ENCODE peak calls at places on chromosomes 5 and 9, in five cellular contexts. F is MCF 10A, W is tibial nerve, O is dorsolateral prefrontal cortex, C is A549. D is an unnamed sample.

GRCh38 chr5:111415053-111415452 is 97.3 kb downstream of the STARD4 start:
- DNase-seq in O (no peak), C (no peak), F (no peak), W (no peak), D (no peak)

GRCh38 chr9:112527959-112528358 is 41.3 kb downstream of the KIAA1958 start:
- DNase-seq in O (no peak), C (no peak), F (no peak), W (no peak), D (no peak)

GRCh38 chr9:137150485-137151060 is 11.6 kb downstream of the GRIN1 start:
- DNase-seq in O (no peak), F (peak), C (peak), W (no peak), D (peak)

GRCh38 chr9:69195681-69196080 is 21.6 kb downstream of the TJP2 start:
- DNase-seq in O (peak), W (no peak), C (no peak), F (no peak), D (no peak)

GRCh38 chr5:82794876-82795275 is 282.3 kb downstream of the TMEM167A start:
- DNase-seq in F (no peak), W (no peak), O (no peak), C (no peak), D (no peak)

GRCh38 chr5:44835693-44836092 is 26.9 kb downstream of the MRPS30 start:
- DNase-seq in C (no peak), F (no peak), O (no peak), W (no peak), D (no peak)

GRCh38 chr9:114515528-114515927 is 10.3 kb upstream of the WHRN start:
- DNase-seq in O (no peak), C (no peak), F (no peak), W (no peak), D (no peak)

GRCh38 chr5:176360894-176361436 is 599 bp downstream of the KIAA1191 start:
- DNase-seq in O (no peak), C (no peak), F (peak), W (no peak), D (peak)

GRCh38 chr5:81803812-81804211 is 52.9 kb upstream of the SSBP2 start:
- DNase-seq in C (no peak), F (no peak), W (no peak), O (no peak), D (no peak)

GRCh38 chr5:149731332-149731616 is 1.2 kb downstream of the PPARGC1B start:
- DNase-seq in C (no peak), F (no peak), W (no peak), O (no peak), D (no peak)

GRCh38 chr5:150107909-150108447 is 21.6 kb upstream of the CSF1R start:
- DNase-seq in C (no peak), O (no peak), W (no peak), F (no peak), D (peak)

GRCh38 chr5:61245486-61245885 is 83.2 kb upstream of the SMIM15 start:
- DNase-seq in C (no peak), F (peak), W (no peak), O (no peak), D (peak)

GRCh38 chr5:61246768-61247307 is 84.6 kb upstream of the SMIM15 start:
- DNase-seq in C (no peak), W (no peak), F (no peak), O (no peak), D (no peak)

DNA sequence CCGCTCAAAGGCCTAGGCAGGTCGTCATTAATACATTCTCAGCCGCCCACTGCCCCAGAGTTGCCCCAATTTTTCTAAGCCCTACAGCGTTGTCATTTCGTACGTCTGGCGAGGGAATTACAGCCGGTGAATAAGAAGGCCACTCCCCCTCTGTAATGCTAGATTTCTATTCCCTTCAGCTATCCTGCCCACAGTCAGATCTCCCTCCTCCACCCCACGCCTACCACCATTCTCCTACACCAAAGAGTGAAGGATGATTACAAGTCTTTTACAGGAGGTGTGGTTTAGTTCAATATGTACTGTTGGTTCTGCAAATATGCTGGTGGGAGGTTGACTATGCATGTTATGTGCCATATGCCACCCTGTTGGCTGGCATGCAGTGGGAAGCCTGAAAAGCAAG is 83.7 kb upstream of the SMIM15 start:
- DNase-seq in F (no peak), W (no peak), C (peak), O (no peak), D (no peak)
- TF ChIP-seq CTCF in F (no peak), W (no peak), C (no peak), O (no peak), D (no peak)

DNA sequence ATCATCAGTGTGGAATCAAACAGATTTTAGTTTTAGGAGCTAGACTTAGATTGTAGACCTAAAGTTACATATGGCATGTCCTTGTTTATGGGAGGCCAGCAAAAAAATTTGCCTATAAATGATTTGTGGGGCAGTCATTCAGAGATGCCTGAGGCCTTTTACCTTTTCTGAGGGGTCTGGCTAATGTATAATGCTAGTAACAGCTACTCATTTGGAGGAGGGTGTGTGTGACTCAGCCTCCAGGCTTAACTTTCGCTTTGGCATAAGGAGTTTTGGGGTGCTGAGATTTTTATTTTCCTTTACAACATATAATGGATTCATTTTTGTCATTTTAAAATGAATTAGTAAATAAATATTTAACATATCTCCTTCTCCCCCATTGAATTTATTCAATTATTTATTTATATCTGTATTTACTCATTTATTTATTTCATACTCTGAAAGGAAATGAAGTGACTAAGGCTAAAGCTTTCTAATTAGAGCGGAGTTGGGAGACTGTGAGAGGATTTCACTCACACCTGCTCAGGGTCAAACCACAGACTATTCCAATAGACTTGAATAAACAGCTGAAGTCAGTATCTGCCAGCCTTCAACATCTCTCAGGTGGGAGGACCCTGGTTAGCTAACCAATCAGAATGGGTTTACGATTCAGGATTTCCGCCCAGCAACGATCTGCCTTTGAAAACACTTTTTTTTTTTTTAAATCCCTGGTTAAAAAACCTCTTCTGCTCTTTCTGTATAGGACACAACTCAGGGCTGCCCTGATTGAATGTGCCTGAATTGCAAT is 487.5 kb upstream of the SGCD start:
- DNase-seq in W (no peak), C (peak), O (no peak), F (no peak), D (no peak)
- TF ChIP-seq CTCF in W (no peak), C (no peak), O (no peak), F (no peak), D (no peak)

DNA sequence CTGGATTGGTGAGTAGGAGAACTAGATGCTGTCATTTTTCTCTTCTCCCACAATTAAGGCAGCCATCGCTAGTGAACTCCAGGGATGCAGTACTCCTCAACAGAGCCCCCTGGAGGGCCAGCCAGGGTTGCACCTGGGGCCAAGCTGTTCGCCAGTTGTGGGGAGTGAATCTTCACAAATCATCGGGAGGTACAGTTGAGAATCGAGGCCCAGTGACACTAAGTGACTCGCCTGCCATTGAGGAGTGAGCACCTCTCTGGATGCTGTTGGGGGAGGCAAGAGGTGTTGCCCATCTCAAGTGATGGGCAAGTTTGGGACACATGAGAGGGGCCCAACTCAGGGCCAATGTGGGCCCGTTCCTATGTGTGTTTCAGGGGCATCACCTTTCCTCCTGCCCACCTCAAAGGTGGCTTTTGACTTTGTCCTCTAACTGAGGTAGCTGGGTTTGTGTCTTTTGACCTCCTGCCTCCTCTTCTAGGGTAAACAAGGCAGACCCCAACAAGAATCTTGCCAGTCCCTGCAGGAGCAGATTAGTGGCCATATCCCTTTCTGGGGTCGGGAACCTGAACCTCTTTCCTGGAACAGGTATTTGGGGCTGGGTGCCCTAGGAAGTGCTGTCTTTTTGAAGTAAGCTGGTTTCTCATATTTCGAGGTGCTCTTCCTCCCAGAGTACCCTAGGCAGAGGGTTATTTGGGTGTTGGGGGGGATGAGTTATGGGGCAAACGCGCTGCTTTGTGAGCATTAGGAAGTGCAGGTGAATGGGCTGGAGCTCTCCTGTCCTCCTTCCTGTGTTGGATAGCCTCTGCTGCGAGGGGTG is 181.2 kb downstream of the MACROH2A1 start:
- DNase-seq in C (no peak), W (no peak), O (no peak), F (no peak), D (no peak)
- TF ChIP-seq CTCF in C (no peak), W (no peak), O (no peak), F (no peak), D (no peak)

GRCh38 chr5:53427965-53428364 is 52.5 kb upstream of the FST start:
- DNase-seq in C (no peak), F (no peak), O (no peak), W (no peak), D (no peak)

GRCh38 chr5:53429706-53430105 is 50.7 kb upstream of the FST start:
- DNase-seq in O (no peak), W (no peak), F (no peak), C (peak), D (peak)

GRCh38 chr5:53433036-53433435 is 47.4 kb upstream of the FST start:
- DNase-seq in C (no peak), O (no peak), F (no peak), W (no peak), D (no peak)

GRCh38 chr5:53431665-53432064 is 48.8 kb upstream of the FST start:
- DNase-seq in F (no peak), W (no peak), C (no peak), O (no peak), D (peak)

DNA sequence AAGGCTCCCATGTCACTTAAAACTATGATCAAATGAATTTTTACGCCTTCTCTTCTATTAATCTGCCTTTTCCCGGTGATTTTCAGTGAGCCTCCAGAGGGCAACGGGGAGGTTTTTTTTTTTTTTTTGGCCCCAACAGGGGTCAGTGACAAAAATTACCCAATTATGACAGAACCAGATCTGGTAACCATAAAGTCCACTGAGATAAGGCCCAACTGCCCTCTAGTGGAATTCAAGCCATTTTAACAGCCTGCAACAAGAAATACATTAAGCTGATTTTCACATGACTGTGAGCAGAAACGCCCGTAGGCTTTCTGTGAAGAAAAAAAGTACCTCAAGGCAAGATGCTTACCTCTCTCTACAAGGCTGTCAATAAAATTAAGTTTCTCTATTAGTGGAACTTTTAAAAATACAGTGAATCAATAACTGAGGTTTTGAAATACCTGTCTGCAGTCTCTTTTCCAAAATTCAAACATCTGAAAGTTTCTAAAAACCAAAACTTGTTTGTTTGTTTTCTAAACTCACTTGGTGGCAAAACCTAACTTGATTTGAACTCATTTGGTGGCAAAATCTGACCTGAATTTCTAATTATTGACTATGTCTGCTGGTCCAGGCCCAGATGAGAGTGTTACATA is 49.7 kb upstream of the FST start:
- DNase-seq in W (no peak), O (no peak), C (peak), F (peak), D (peak)
- TF ChIP-seq CTCF in W (no peak), O (peak), C (peak), F (peak), D (peak)

GRCh38 chr5:140108093-140109049 is 5.5 kb upstream of the PURA start:
- DNase-seq in O (no peak), W (no peak), C (no peak), F (peak), D (no peak)

GRCh38 chr5:140104100-140104499 is 9.8 kb upstream of the PURA start:
- DNase-seq in F (no peak), O (no peak), W (no peak), C (no peak), D (no peak)

GRCh38 chr5:140107312-140108092 is 6.4 kb upstream of the PURA start:
- DNase-seq in F (peak), W (peak), C (peak), O (peak), D (peak)

GRCh38 chr5:140106805-140107311 is 7.1 kb upstream of the PURA start:
- DNase-seq in C (no peak), O (no peak), W (no peak), F (no peak), D (no peak)

GRCh38 chr5:140106101-140106500 is 7.8 kb upstream of the PURA start:
- DNase-seq in O (no peak), W (no peak), C (no peak), F (no peak), D (no peak)
- TF ChIP-seq CTCF in O (peak), W (no peak), C (no peak), F (no peak), D (no peak)

DNA sequence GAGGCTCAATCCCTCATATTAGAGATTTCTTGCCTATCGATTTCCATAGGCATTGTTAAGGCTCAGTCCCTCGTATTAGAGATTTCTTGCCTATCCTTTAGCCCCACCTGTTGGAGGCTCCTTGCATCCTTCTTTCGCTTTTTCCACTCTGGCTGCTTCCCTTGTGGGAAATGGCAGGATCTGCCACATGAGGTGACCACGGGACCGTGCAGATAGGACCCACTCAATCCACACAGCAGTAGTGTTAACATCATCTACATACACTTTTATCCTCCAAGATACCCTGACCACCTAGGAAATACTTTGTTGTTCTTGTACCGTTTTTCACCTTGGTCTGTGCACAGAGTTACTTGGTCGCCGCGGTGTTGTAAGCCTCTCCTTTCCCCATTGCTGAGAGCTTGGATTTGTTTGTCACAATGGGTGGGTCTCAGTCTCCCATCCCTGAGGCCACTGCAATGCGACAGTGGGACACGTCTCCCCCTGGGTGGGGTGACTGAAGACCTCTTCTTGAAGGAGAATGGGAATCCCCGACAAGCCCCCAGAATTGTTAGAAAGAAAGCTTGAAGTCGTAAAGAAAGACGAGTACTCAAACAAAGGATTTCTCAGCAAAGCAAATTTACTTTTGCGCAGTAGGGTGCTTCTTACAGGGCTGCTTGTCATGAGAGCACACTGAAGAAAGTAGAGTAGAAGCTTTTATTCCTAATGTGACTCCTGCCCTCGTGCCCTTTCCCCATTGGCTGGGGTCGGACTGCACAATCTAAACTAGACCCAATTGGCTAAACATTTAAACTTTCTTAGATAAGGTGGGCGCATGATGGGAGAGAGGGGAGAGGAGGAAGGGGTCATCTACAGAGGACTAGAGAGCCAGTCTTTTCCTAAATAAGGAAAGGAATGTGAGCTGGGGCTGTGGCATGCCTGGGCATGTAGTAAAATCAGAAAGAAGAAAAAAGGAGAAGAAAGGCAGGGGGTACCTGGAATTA is 19.8 kb downstream of the IFT74 start:
- DNase-seq in F (peak), O (no peak), C (peak), W (no peak), D (peak)
- TF ChIP-seq CTCF in F (peak), O (peak), C (peak), W (peak), D (peak)

GRCh38 chr9:130939405-130939941 is 426 bp upstream of the FIBCD1 start:
- DNase-seq in F (no peak), C (no peak), W (no peak), O (no peak), D (no peak)
- TF ChIP-seq CTCF in F (no peak), C (no peak), W (no peak), O (no peak), D (no peak)

D was measured in fibroblast of lung.